ENCODE peak calls at places on chromosomes 11 and 22, in six cellular contexts. B, T, P, E, V and Z are unnamed samples.

GRCh38 chr11:40227730-40228129 is 1231.7 kb downstream of the LRRC4C start:
- DNase-seq in B (no peak), T (no peak), P (no peak), E (no peak), V (no peak), Z (no peak)

GRCh38 chr22:18066181-18066859 is 11.5 kb upstream of the PEX26 start:
- DNase-seq in B (no peak), T (no peak), P (no peak), E (no peak), V (no peak), Z (no peak)

GRCh38 chr11:35330156-35330889 is 89.0 kb downstream of the SLC1A2 start:
- DNase-seq in B (no peak), T (no peak), P (no peak), E (peak), V (no peak), Z (no peak)

GRCh38 chr11:5367461-5368074 is 16.0 kb upstream of the OR51M1 start:
- DNase-seq in B (no peak), T (no peak), P (no peak), E (peak), V (peak), Z (no peak)

GRCh38 chr11:10607462-10607861 is 39.0 kb upstream of the LYVE1 start:
- DNase-seq in B (no peak), T (no peak), P (no peak), E (no peak), V (no peak), Z (no peak)

GRCh38 chr22:46460835-46461234 is 76.6 kb downstream of the CELSR1 start:
- DNase-seq in B (no peak), T (no peak), P (no peak), E (no peak), V (no peak), Z (no peak)

GRCh38 chr11:703515-703914 is 2.5 kb upstream of the EPS8L2 start:
- DNase-seq in B (no peak), T (no peak), P (no peak), E (no peak), V (no peak), Z (no peak)

GRCh38 chr11:44972746-44973435 is 22.2 kb upstream of the TP53I11 start:
- DNase-seq in B (no peak), T (no peak), P (no peak), E (peak), V (no peak), Z (no peak)

GRCh38 chr11:29657709-29658108 is 359.1 kb downstream of the KCNA4 start:
- DNase-seq in B (no peak), T (no peak), P (no peak), E (no peak), V (no peak), Z (no peak)

GRCh38 chr22:24894220-24894975 is 52.1 kb downstream of the LHFPL7 start:
- DNase-seq in B (peak), T (no peak), P (no peak), E (peak), V (peak), Z (no peak)

GRCh38 chr11:129840236-129840635 is 24.6 kb downstream of the TMEM45B start:
- DNase-seq in B (no peak), T (no peak), P (no peak), E (no peak), V (no peak), Z (no peak)

GRCh38 chr11:5204787-5205186 is 4.3 kb upstream of the OR51V1 start:
- DNase-seq in B (no peak), T (no peak), P (no peak), E (peak), V (peak), Z (peak)

GRCh38 chr11:43802509-43802908 is 78.1 kb upstream of the ALKBH3 start:
- DNase-seq in B (no peak), T (no peak), P (no peak), E (peak), V (no peak), Z (no peak)

GRCh38 chr22:32311551-32312071 is 46.1 kb upstream of the RFPL3 start:
- DNase-seq in B (no peak), T (no peak), P (no peak), E (no peak), V (no peak), Z (no peak)

GRCh38 chr11:8247312-8247711 is 16.4 kb downstream of the LMO1 start:
- DNase-seq in B (no peak), T (peak), P (no peak), E (peak), V (no peak), Z (no peak)

GRCh38 chr11:44955019-44955738 is 4.5 kb upstream of the TP53I11 start:
- DNase-seq in B (no peak), T (no peak), P (no peak), E (peak), V (peak), Z (no peak)

GRCh38 chr11:129896062-129896461 is 684 bp upstream of the NFRKB start:
- DNase-seq in B (no peak), T (no peak), P (no peak), E (no peak), V (no peak), Z (peak)

GRCh38 chr22:24134090-24134846 is 47.0 kb upstream of the SUSD2 start:
- DNase-seq in B (no peak), T (peak), P (peak), E (no peak), V (no peak), Z (no peak)

GRCh38 chr11:64717268-64717578 is 5.8 kb downstream of the NRXN2 start:
- DNase-seq in B (no peak), T (no peak), P (no peak), E (no peak), V (no peak), Z (no peak)

GRCh38 chr11:12141283-12141682 is 30.9 kb downstream of the MICAL2 start:
- DNase-seq in B (no peak), T (no peak), P (no peak), E (no peak), V (no peak), Z (no peak)

GRCh38 chr11:1395773-1396374 is 6.1 kb downstream of the BRSK2 start:
- DNase-seq in B (no peak), T (no peak), P (no peak), E (no peak), V (no peak), Z (no peak)

GRCh38 chr22:50601669-50602337 is 1.2 kb downstream of the MAPK8IP2 start:
- DNase-seq in B (no peak), T (no peak), P (no peak), E (no peak), V (no peak), Z (no peak)